ENCODE peak calls at places on chromosomes 12 and 14, in eight cellular contexts. M is memory B cell, K is type B pancreatic cell, T is astrocyte of the cerebellum, D is NCI-H510A treated with DMSO at 0.1 percent for 48 hours, S is Panc1, X is OCI-LY7, H is T-cell. L is an unnamed sample.

GRCh38 chr12:65649126-65649525 is 175.2 kb upstream of the HMGA2 start:
- DNase-seq in M (no peak), K (no peak), T (peak), D (peak), S (peak), X (no peak), H (no peak), L (no peak)

GRCh38 chr12:113428482-113428881 is 6.3 kb downstream of the SDSL start:
- DNase-seq in M (no peak), K (no peak), T (no peak), D (no peak), S (no peak), X (no peak), H (no peak), L (no peak)

GRCh38 chr12:106211973-106212372 is 35.8 kb downstream of the CKAP4 start:
- DNase-seq in M (no peak), K (no peak), T (no peak), D (peak), S (no peak), X (no peak), H (no peak), L (no peak)

GRCh38 chr12:128387811-128388422 is 120.9 kb downstream of the TMEM132C start:
- DNase-seq in M (no peak), K (no peak), T (no peak), D (peak), S (peak), X (peak), H (no peak), L (peak)

GRCh38 chr12:1839464-1839863 is 19.1 kb downstream of the LRTM2 start:
- DNase-seq in M (no peak), K (no peak), T (no peak), D (no peak), S (no peak), X (no peak), H (no peak), L (no peak)

GRCh38 chr12:70796989-70797388 is 123.5 kb downstream of the PTPRR start:
- DNase-seq in M (no peak), K (no peak), T (no peak), D (no peak), S (no peak), X (no peak), H (no peak), L (no peak)

GRCh38 chr12:131460516-131460915 is 250.4 kb upstream of the SFSWAP start:
- DNase-seq in M (no peak), K (no peak), T (no peak), D (no peak), S (no peak), X (no peak), H (no peak), L (no peak)

GRCh38 chr12:132858727-132859266 is 28.6 kb downstream of the CHFR start:
- DNase-seq in M (no peak), K (no peak), T (no peak), D (no peak), S (no peak), X (no peak), H (no peak), L (no peak)

GRCh38 chr14:77055981-77056380 is 27.5 kb upstream of the IRF2BPL start:
- DNase-seq in M (no peak), K (no peak), T (no peak), D (no peak), S (no peak), X (no peak), H (no peak), L (no peak)

GRCh38 chr12:4833053-4833452 is 76.7 kb upstream of the KCNA1 start:
- DNase-seq in M (no peak), K (no peak), T (no peak), D (no peak), S (no peak), X (no peak), H (no peak), L (no peak)

GRCh38 chr12:65420941-65421340 is 142.5 kb downstream of the MSRB3 start:
- DNase-seq in M (no peak), K (no peak), T (no peak), D (no peak), S (no peak), X (no peak), H (no peak), L (no peak)

GRCh38 chr14:104999361-104999760 is 13.8 kb downstream of the CLBA1 start:
- DNase-seq in M (no peak), K (no peak), T (no peak), D (no peak), S (no peak), X (no peak), H (no peak), L (no peak)

GRCh38 chr12:47383942-47384341 is 304.2 kb upstream of the AMIGO2 start:
- DNase-seq in M (no peak), K (no peak), T (no peak), D (no peak), S (no peak), X (no peak), H (no peak), L (no peak)